ENCODE peak calls at places on chromosomes 1 and 21, in seven cellular contexts. M is stimulated activated naive B cell treated with anti-CD40 and anti-IgM and Interleukin-4, amounts not matched to agents 10 μg/mL and 1 μg/mL and 100 μg/mL, for 72 hours; V is foreskin melanocyte; J is sciatic nerve; H is stimulated activated CD4-positive, alpha-beta T cell treated with anti-CD3 and anti-CD28 coated beads, Interleukin-1b, Interleukin-23, amount 100 ng/mL, for 24 hours; I is RPMI7951; F is MCF 10A. Z is an unnamed sample.
A peak's percentile ranks its signal among the peaks of the same experiment; 100 is the strongest.

GRCh38 chr1:184836081-184836480 is 81.4 kb upstream of the EDEM3 start:
- DNase-seq in M (no peak), V (no peak), J (no peak), H (no peak), I (no peak), F (no peak), Z (no peak)

GRCh38 chr1:26853156-26853555 is 9.8 kb upstream of the SFN start:
- DNase-seq in M (peak; percentile 58), V (peak; percentile 71), J (peak; percentile 91), H (peak; percentile 75), I (peak; percentile 78), F (peak; percentile 94), Z (peak; percentile 41)

GRCh38 chr1:24047101-24047459 is 64.9 kb downstream of the MYOM3 start:
- DNase-seq in M (no peak), V (no peak), J (no peak), H (no peak), I (peak; percentile 76), F (peak; percentile 94), Z (no peak)

GRCh38 chr1:167904641-167905040 is 9.3 kb downstream of the ADCY10 start:
- DNase-seq in M (no peak), V (peak; percentile 32), J (no peak), H (no peak), I (peak; percentile 77), F (peak; percentile 26), Z (no peak)

GRCh38 chr21:21750124-21750825 is 752.1 kb downstream of the NCAM2 start:
- DNase-seq in M (no peak), V (peak; percentile 10), J (no peak), H (no peak), I (no peak), F (no peak), Z (no peak)

GRCh38 chr1:172646653-172647052 is 12.2 kb upstream of the FASLG start:
- DNase-seq in M (no peak), V (no peak), J (no peak), H (no peak), I (no peak), F (no peak), Z (no peak)

GRCh38 chr1:20187103-20187812 is 940 bp upstream of the PLA2G2C start:
- DNase-seq in M (no peak), V (no peak), J (no peak), H (peak; percentile 17), I (no peak), F (peak; percentile 60), Z (no peak)

GRCh38 chr1:213669964-213670691 is 317.6 kb upstream of the PROX1 start:
- DNase-seq in M (no peak), V (no peak), J (no peak), H (no peak), I (no peak), F (no peak), Z (no peak)

GRCh38 chr1:115284209-115284608 is 53.8 kb downstream of the NGF start:
- DNase-seq in M (no peak), V (no peak), J (no peak), H (no peak), I (no peak), F (no peak), Z (no peak)

GRCh38 chr1:206925116-206925736 is 3.5 kb upstream of the FCMR start:
- DNase-seq in M (peak; percentile 84), V (no peak), J (no peak), H (no peak), I (no peak), F (no peak), Z (no peak)

GRCh38 chr1:5514519-5515183 is 477.6 kb downstream of the NPHP4 start:
- DNase-seq in M (peak; percentile 40), V (peak; percentile 18), J (peak; percentile 86), H (peak; percentile 57), I (peak; percentile 27), F (peak; percentile 53), Z (peak; percentile 16)

GRCh38 chr1:149844650-149845255 is 54.6 kb upstream of the BOLA1 start:
- DNase-seq in M (no peak), V (no peak), J (peak; percentile 23), H (no peak), I (no peak), F (no peak), Z (no peak)

GRCh38 chr1:181601186-181601950 is 118.1 kb downstream of the CACNA1E start:
- DNase-seq in M (no peak), V (no peak), J (no peak), H (no peak), I (no peak), F (no peak), Z (no peak)

GRCh38 chr1:53543130-53543770 is 84.1 kb downstream of the DMRTB1 start:
- DNase-seq in M (no peak), V (peak; percentile 22), J (no peak), H (no peak), I (peak; percentile 64), F (no peak), Z (no peak)

GRCh38 chr1:248174521-248174920 is at the start of gene OR2M2:
- DNase-seq in M (no peak), V (no peak), J (no peak), H (no peak), I (no peak), F (no peak), Z (no peak)

GRCh38 chr1:33097762-33098161 is 16.8 kb downstream of the AZIN2 start:
- DNase-seq in M (no peak), V (no peak), J (no peak), H (no peak), I (no peak), F (no peak), Z (no peak)

GRCh38 chr1:201946224-201946908 is at the start of gene LMOD1:
- DNase-seq in M (no peak), V (peak; percentile 74), J (peak; percentile 88), H (no peak), I (peak; percentile 86), F (peak; percentile 73), Z (no peak)

GRCh38 chr1:25049190-25049589 is 119.1 kb upstream of the RUNX3 start:
- DNase-seq in M (no peak), V (no peak), J (no peak), H (no peak), I (no peak), F (no peak), Z (no peak)